ENCODE peak calls at places on chromosomes 1 and 21, in six cellular contexts. K is H1, N is GM12878, R is endothelial cell of umbilical vein, X is transverse colon, E is HL-60. S is an unnamed sample.

GRCh38 chr1:25197235-25197930 is 34.9 kb downstream of the SYF2 start:
- DNase-seq in K (no peak), N (no peak), R (no peak), X (no peak), E (no peak), S (no peak)

GRCh38 chr1:44807364-44808062 is 362 bp upstream of the DYNLT4 start:
- DNase-seq in K (peak), N (peak), R (peak), X (peak), E (peak), S (no peak)

GRCh38 chr1:209659909-209660308 is 7.7 kb upstream of the LAMB3 start:
- DNase-seq in K (no peak), N (no peak), R (peak), X (no peak), E (peak), S (peak)

GRCh38 chr21:39863111-39863510 is 4.1 kb upstream of the PCP4 start:
- DNase-seq in K (no peak), N (no peak), R (no peak), X (peak), E (no peak), S (no peak)

GRCh38 chr1:2847086-2847850 is 45.8 kb upstream of the TTC34 start:
- DNase-seq in K (no peak), N (no peak), R (no peak), X (peak), E (no peak), S (no peak)

GRCh38 chr1:79128726-79129125 is 122.2 kb upstream of the ADGRL4 start:
- DNase-seq in K (no peak), N (no peak), R (peak), X (no peak), E (no peak), S (no peak)

GRCh38 chr1:51956528-51957509 is 33.7 kb downstream of the RAB3B start:
- DNase-seq in K (no peak), N (no peak), R (peak), X (no peak), E (no peak), S (peak)

GRCh38 chr1:33383974-33384767 is 46.7 kb downstream of the PHC2 start:
- DNase-seq in K (no peak), N (no peak), R (peak), X (no peak), E (no peak), S (peak)

GRCh38 chr1:223714849-223715709 is 2.7 kb downstream of the CAPN2 start:
- DNase-seq in K (no peak), N (no peak), R (peak), X (peak), E (no peak), S (no peak)

GRCh38 chr1:39987869-39988268 is 32.9 kb downstream of the MFSD2A start:
- DNase-seq in K (no peak), N (no peak), R (peak), X (no peak), E (no peak), S (no peak)

GRCh38 chr1:58824753-58825389 is 41.0 kb upstream of the JUN start:
- DNase-seq in K (no peak), N (no peak), R (peak), X (peak), E (no peak), S (no peak)

GRCh38 chr1:35623832-35624231 is 17.5 kb downstream of the PSMB2 start:
- DNase-seq in K (no peak), N (no peak), R (no peak), X (no peak), E (no peak), S (no peak)

GRCh38 chr1:40317394-40318074 is 448 bp upstream of the COL9A2 start:
- DNase-seq in K (no peak), N (no peak), R (no peak), X (no peak), E (no peak), S (no peak)

GRCh38 chr1:239307886-239308285 is 78.5 kb upstream of the CHRM3 start:
- DNase-seq in K (no peak), N (no peak), R (no peak), X (no peak), E (no peak), S (no peak)

GRCh38 chr1:10530281-10530740 is 55.6 kb downstream of the PEX14 start:
- DNase-seq in K (peak), N (no peak), R (peak), X (peak), E (no peak), S (no peak)

GRCh38 chr1:214718724-214719123 is 115.7 kb downstream of the CENPF start:
- DNase-seq in K (no peak), N (no peak), R (no peak), X (no peak), E (no peak), S (no peak)

GRCh38 chr1:27372022-27372807 is 2.4 kb downstream of the FCN3 start:
- DNase-seq in K (no peak), N (no peak), R (no peak), X (no peak), E (no peak), S (no peak)

GRCh38 chr1:170337413-170337994 is 191.7 kb downstream of the NTMT2 start:
- DNase-seq in K (no peak), N (no peak), R (no peak), X (no peak), E (no peak), S (no peak)

GRCh38 chr21:17372200-17372599 is 140.6 kb upstream of the CXADR start:
- DNase-seq in K (no peak), N (no peak), R (no peak), X (no peak), E (no peak), S (no peak)

GRCh38 chr1:77889240-77889637 is 815 bp downstream of the NEXN start:
- DNase-seq in K (no peak), N (no peak), R (peak), X (no peak), E (no peak), S (no peak)

GRCh38 chr1:169794530-169795416 is at the start of gene METTL18:
- DNase-seq in K (peak), N (peak), R (peak), X (peak), E (peak), S (peak)

GRCh38 chr1:13708380-13709010 is 8.5 kb downstream of the PRDM2 start:
- DNase-seq in K (no peak), N (no peak), R (peak), X (peak), E (no peak), S (no peak)

GRCh38 chr1:2073382-2074230 is 23.4 kb downstream of the PRKCZ start:
- DNase-seq in K (no peak), N (no peak), R (no peak), X (no peak), E (no peak), S (no peak)

GRCh38 chr1:109928591-109929111 is 18.0 kb downstream of the CSF1 start:
- DNase-seq in K (no peak), N (no peak), R (peak), X (peak), E (no peak), S (no peak)

GRCh38 chr1:8382051-8382505 is 64.2 kb downstream of the SLC45A1 start:
- DNase-seq in K (no peak), N (no peak), R (no peak), X (no peak), E (peak), S (no peak)

GRCh38 chr1:59401581-59401980 is 104.7 kb downstream of the FGGY start:
- DNase-seq in K (no peak), N (no peak), R (no peak), X (no peak), E (no peak), S (no peak)

GRCh38 chr21:15752763-15753407 is 23.1 kb downstream of the USP25 start:
- DNase-seq in K (peak), N (no peak), R (no peak), X (no peak), E (no peak), S (no peak)

GRCh38 chr21:15749868-15750174 is 20.0 kb downstream of the USP25 start:
- DNase-seq in K (no peak), N (no peak), R (no peak), X (no peak), E (no peak), S (no peak)

GRCh38 chr21:15751037-15751436 is 21.3 kb downstream of the USP25 start:
- DNase-seq in K (no peak), N (no peak), R (no peak), X (no peak), E (no peak), S (no peak)

GRCh38 chr21:15751561-15751960 is 21.8 kb downstream of the USP25 start:
- DNase-seq in K (no peak), N (no peak), R (no peak), X (no peak), E (no peak), S (no peak)

DNA sequence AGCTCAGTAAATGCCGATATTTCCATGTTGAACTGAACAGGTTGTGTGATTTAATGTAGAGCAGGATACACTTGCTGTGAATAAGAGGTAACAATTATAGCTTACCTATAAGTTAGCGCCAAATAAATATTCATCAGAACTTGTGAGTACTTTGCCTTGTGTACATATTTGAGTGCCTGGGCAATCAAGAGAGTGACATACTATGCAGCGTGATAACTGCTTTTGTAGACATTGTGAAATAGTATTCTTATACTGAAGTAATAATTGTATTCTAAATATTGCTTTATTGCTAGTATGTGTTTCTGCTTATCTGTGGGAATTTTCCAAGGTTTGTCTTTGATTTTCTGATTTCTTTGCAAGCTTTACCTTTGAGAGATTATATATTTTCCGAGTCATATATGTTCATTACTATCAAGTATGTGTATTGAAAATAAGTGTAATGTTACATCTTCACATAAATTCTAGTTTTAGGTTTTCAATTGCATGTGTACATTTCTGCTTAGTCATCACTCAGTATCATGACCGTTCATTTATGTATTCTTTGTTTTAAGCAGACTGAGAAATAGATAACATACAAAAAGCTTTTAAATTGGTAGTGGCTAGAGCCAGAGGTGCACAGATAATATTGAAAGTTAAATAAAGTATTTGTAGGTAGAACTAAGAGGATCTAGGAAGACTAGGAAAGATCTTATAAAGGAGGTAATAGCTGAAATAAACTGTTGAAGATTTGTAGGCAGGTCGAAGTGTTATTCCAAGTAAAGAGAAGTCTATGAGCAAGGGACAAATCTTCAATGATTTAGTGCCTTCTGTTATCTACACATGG is 19.5 kb downstream of the USP25 start:
- DNase-seq in K (no peak), N (no peak), R (peak), X (no peak), E (no peak), S (no peak)
- TF ChIP-seq POLR2AphosphoS5 in K (no peak), N (no peak), R (no peak), X (no peak), E (no peak), S (no peak)

GRCh38 chr21:35208810-35209517 is 159.9 kb upstream of the RUNX1 start:
- DNase-seq in K (no peak), N (no peak), R (no peak), X (no peak), E (no peak), S (no peak)
- H3K4me3 ChIP-seq in K (no peak), N (no peak), R (no peak), X (no peak), E (no peak), S (no peak)

DNA sequence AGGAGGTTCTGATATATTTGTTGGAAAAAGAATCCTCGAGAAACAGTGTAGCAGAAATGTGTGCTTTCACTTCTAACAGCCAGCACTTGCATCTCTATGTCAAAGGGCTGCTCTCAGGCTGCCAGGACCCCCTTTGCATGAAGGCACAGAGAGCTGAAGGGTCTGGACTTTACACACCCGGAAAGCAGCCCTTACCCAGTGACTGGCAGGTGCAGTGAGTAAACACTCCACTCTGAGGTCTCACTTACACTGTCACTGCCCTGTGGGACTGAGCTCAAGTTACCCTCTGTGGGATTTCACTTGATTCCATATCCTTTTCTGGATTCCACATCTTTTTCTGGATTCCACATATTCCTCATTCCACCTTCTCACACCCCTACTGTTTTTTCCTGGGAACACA is 40.8 kb upstream of the PPP2R5A start:
- DNase-seq in K (no peak), N (no peak), R (no peak), X (no peak), E (no peak), S (no peak)
- TF ChIP-seq POLR2AphosphoS5 in K (no peak), N (no peak), R (no peak), X (no peak), E (no peak), S (no peak)

DNA sequence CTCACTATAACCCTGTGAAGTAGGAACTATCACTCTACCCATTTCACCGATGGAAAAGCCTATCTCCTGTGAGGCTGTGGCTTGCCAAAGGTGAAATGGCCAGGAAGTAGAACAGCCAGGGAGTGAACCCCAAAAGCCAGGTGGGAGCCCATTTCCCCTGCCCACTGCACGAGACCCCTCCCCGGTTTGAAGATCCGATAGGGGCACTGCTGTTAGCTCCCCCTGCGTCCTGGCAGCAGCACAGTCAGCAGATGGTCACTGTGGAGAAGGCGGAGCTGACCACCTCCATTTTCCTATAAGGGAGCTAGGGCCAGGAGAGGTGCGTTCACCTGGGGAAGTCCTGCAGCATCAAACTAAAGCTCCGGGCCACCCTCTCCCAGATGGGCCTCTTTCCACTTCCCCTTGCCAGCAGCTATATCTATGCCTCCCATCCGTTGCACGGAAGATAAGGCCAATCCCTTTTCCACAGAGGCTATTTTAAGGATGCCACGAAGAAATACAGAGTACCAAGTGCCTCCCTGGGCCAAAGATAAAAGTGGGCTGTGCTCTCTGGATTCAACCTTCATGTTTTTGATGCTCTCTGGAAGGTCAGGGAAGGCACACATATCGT is 7.8 kb downstream of the ERG start:
- DNase-seq in K (no peak), N (no peak), R (peak), X (no peak), E (peak), S (no peak)
- H3K4me3 ChIP-seq in K (no peak), N (no peak), R (no peak), X (no peak), E (no peak), S (no peak)

GRCh38 chr1:176479920-176480319 is 16.9 kb downstream of the PAPPA2 start:
- DNase-seq in K (no peak), N (no peak), R (no peak), X (no peak), E (no peak), S (no peak)
- TF ChIP-seq POLR2AphosphoS5 in K (no peak), N (no peak), R (no peak), X (no peak), E (no peak), S (no peak)

GRCh38 chr21:44870748-44871495 is 2.6 kb downstream of the PTTG1IP start:
- DNase-seq in K (no peak), N (no peak), R (peak), X (peak), E (no peak), S (no peak)

GRCh38 chr21:44871576-44872265 is 1.8 kb downstream of the PTTG1IP start:
- DNase-seq in K (no peak), N (no peak), R (peak), X (peak), E (peak), S (no peak)

GRCh38 chr21:44867999-44868700 is 5.3 kb downstream of the PTTG1IP start:
- DNase-seq in K (no peak), N (no peak), R (no peak), X (no peak), E (peak), S (no peak)

GRCh38 chr21:44868707-44869106 is 4.8 kb downstream of the PTTG1IP start:
- DNase-seq in K (no peak), N (no peak), R (no peak), X (no peak), E (no peak), S (no peak)

GRCh38 chr21:44869860-44870747 is 3.4 kb downstream of the PTTG1IP start:
- DNase-seq in K (no peak), N (no peak), R (peak), X (peak), E (no peak), S (no peak)
- H3K4me3 ChIP-seq in K (no peak), N (no peak), R (no peak), X (no peak), E (no peak), S (no peak)

DNA sequence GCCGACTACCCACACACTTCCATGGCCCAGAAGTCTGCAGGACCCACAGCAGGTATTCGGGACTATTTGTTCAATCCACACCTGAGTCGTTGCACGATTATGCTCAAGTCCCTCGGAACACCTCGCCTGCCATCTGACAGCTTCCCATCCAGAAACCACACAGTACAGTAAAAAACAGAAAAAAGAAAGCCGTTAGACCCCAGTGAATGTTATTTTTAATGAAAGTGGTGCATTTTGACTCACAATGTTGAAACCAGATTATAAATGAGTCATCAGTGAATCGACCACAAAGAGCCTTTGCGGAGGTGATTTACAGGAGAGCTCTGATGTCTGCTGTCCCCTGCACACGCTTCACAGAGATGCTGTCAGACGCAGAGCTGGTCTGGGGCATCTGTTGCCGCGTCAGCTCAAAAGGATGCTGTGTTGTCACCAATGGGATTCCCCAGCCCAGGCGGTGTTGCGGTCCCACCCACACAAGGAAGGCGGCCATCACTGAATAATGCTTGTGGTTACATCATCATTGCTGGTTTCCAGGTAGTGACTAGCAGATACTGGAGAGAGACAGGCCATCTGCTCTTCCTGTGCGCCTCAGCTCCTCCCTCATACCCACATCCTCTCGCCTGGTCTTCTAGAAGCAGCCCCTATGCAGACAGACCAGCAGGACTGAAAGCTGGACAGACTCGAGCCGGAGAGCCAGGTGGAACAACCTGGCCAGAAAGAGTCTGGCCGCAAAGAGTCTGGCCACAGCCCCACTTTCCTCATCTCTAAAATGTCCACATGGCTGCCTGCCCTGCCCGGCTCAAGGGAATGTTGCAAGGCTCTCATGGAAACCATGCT is 116.8 kb downstream of the TOMM20 start:
- DNase-seq in K (no peak), N (peak), R (peak), X (peak), E (peak), S (no peak)
- TF ChIP-seq POLR2AphosphoS5 in K (no peak), N (peak), R (peak), X (peak), E (peak), S (no peak)

GRCh38 chr1:204302769-204303168 is 57.0 kb downstream of the PLEKHA6 start:
- DNase-seq in K (no peak), N (no peak), R (no peak), X (no peak), E (no peak), S (no peak)

GRCh38 chr1:204304067-204304466 is 55.7 kb downstream of the PLEKHA6 start:
- DNase-seq in K (peak), N (no peak), R (peak), X (no peak), E (no peak), S (no peak)

GRCh38 chr1:204306076-204306475 is 53.7 kb downstream of the PLEKHA6 start:
- DNase-seq in K (no peak), N (no peak), R (no peak), X (no peak), E (no peak), S (no peak)

GRCh38 chr1:204308023-204308628 is 51.6 kb downstream of the PLEKHA6 start:
- DNase-seq in K (no peak), N (no peak), R (no peak), X (no peak), E (no peak), S (no peak)

GRCh38 chr1:204307334-204307883 is 52.3 kb downstream of the PLEKHA6 start:
- DNase-seq in K (no peak), N (no peak), R (no peak), X (no peak), E (no peak), S (no peak)
- H3K4me3 ChIP-seq in K (peak), N (no peak), R (no peak), X (no peak), E (no peak), S (no peak)

DNA sequence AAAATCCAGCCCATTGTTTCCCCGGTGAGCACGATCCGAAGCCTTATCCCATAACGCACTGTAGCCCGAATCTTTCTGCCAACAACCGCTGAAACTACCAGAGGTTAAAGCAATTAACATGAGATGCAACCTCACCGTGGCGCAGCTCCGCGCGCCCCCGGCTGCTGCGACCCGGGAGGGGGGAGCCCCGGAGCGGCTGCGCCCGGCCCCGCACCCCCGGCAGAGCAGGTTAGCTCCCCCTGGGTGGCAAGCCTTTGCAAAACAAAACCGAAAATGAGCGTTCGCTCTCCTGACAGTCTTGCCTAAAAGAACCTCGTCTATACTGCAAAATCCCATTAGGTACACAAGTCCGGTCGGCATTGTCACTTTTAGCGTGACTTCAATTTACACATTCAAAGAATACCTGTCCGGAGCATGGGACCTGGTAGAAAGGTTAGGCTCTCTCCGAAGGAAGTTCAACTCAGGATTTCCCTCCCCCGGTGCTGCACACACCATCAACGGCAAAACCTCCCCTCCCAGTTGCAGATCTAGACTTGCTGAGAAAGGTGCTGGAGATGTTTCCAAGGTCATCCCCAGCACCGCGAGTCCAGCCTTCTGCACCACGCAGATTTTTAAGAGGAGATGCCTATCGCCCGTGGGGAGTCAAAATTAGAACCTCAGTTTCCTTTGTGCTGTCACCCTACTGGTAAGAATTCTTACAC is 107.5 kb downstream of the ZNF281 start:
- DNase-seq in K (no peak), N (no peak), R (peak), X (peak), E (peak), S (no peak)
- TF ChIP-seq POLR2AphosphoS5 in K (no peak), N (no peak), R (no peak), X (no peak), E (no peak), S (no peak)